ENCODE peak calls at places on chromosomes 11 and 22, in six cellular contexts. Y is gastrocnemius medialis, F is IMR-90, O is ovary, A is prostate gland, M is bronchial epithelial cell. D is an unnamed sample. For H3K36me3, the result is how much of the 10 kb centered on the place peaks cover.

GRCh38 chr11:86151188-86152005 is 82.5 kb upstream of the PICALM start:
- DNase-seq in O (peak), A (peak), M (peak), Y (no peak), F (peak), D (no peak)

GRCh38 chr22:50250249-50250554 is 863 bp downstream of the HDAC10 start:
- DNase-seq in M (no peak), O (no peak), A (no peak), F (no peak), Y (peak), D (no peak)

GRCh38 chr11:14189874-14190273 is 169.1 kb downstream of the RRAS2 start:
- DNase-seq in Y (peak), O (peak), A (no peak), F (no peak), M (no peak), D (no peak)

GRCh38 chr11:28976012-28976800 is 868.0 kb downstream of the METTL15 start:
- DNase-seq in Y (no peak), M (no peak), A (no peak), F (no peak), O (no peak), D (no peak)

GRCh38 chr11:115199501-115199900 is 304.7 kb downstream of the CADM1 start:
- DNase-seq in M (no peak), O (no peak), Y (no peak), A (no peak), F (peak), D (no peak)

GRCh38 chr22:50206599-50206998 is 5.8 kb downstream of the SELENOO start:
- DNase-seq in Y (peak), A (no peak), O (no peak), F (peak), M (no peak), D (no peak)

GRCh38 chr22:32132126-32132525 is 27.0 kb downstream of the C22orf42 start:
- DNase-seq in Y (no peak), O (no peak), F (no peak), A (no peak), M (no peak), D (no peak)

GRCh38 chr11:45371251-45371749 is 85.2 kb upstream of the SYT13 start:
- DNase-seq in M (peak), F (peak), Y (peak), A (peak), O (peak), D (no peak)

GRCh38 chr11:126319374-126319740 is 15.5 kb downstream of the DCPS start:
- DNase-seq in F (no peak), Y (no peak), O (no peak), A (no peak), M (no peak), D (no peak)

GRCh38 chr11:116788534-116788933 is 711 bp upstream of the ZPR1 start:
- DNase-seq in F (no peak), A (no peak), Y (no peak), O (no peak), M (no peak), D (no peak)

GRCh38 chr22:22201185-22201924 is 43.2 kb upstream of the VPREB1 start:
- DNase-seq in O (no peak), A (no peak), Y (no peak), M (no peak), F (peak), D (no peak)

GRCh38 chr11:16775604-16776283 is 37.3 kb downstream of the C11orf58 start:
- DNase-seq in Y (no peak), M (peak), A (no peak), F (no peak), O (no peak), D (no peak)

GRCh38 chr22:38266120-38266519 is 6.7 kb downstream of the TMEM184B start:
- DNase-seq in M (no peak), F (peak), O (peak), A (no peak), Y (no peak), D (no peak)

GRCh38 chr11:118996926-118997626 is 862 bp upstream of the CENATAC start:
- DNase-seq in F (peak), O (no peak), Y (no peak), M (no peak), A (no peak), D (no peak)

GRCh38 chr11:84398017-84398626 is 1112.0 kb upstream of the CCDC90B start:
- DNase-seq in A (no peak), O (no peak), M (peak), F (peak), Y (no peak), D (no peak)

GRCh38 chr11:104435498-104435897 is 271.6 kb upstream of the PDGFD start:
- DNase-seq in F (no peak), O (no peak), A (no peak), M (no peak), Y (no peak), D (no peak)

GRCh38 chr11:93537767-93538261 is 5.4 kb downstream of the SMCO4 start:
- DNase-seq in M (peak), O (no peak), F (peak), Y (peak), A (peak), D (no peak)

GRCh38 chr11:107780136-107780535 is 68.3 kb upstream of the SLN start:
- DNase-seq in O (no peak), M (no peak), Y (no peak), A (no peak), F (no peak), D (no peak)

GRCh38 chr11:114134870-114135269 is 75.4 kb downstream of the ZBTB16 start:
- DNase-seq in F (peak), O (no peak), A (no peak), M (peak), Y (no peak), D (peak)

GRCh38 chr11:78841451-78842060 is 266.9 kb upstream of the NARS2 start:
- DNase-seq in F (peak), Y (no peak), A (no peak), O (peak), M (peak), D (no peak)

GRCh38 chr11:88508808-88509581 is 171.5 kb upstream of the CTSC start:
- DNase-seq in Y (no peak), M (no peak), F (no peak), O (no peak), A (no peak), D (no peak)

GRCh38 chr22:20396639-20397038 is 2.7 kb downstream of the ZNF74 start:
- DNase-seq in A (no peak), Y (no peak), M (no peak), F (peak), O (no peak), D (no peak)

GRCh38 chr11:81368192-81368591 is 1365.5 kb downstream of the FAM181B start:
- DNase-seq in Y (no peak), F (no peak), M (no peak), A (no peak), O (no peak), D (no peak)

GRCh38 chr11:111604392-111605009 is 2.3 kb downstream of the SIK2 start:
- DNase-seq in Y (no peak), F (peak), A (no peak), M (peak), O (no peak), D (no peak)

GRCh38 chr11:90113541-90113940 is 20.9 kb upstream of the NAALAD2 start:
- DNase-seq in O (no peak), M (no peak), A (no peak), F (no peak), Y (no peak), D (no peak)

GRCh38 chr11:86671386-86672006 is 920 bp downstream of the ME3 start:
- DNase-seq in A (peak), F (no peak), Y (peak), M (no peak), O (peak), D (no peak)

GRCh38 chr11:127998421-127998820 is 588.9 kb downstream of the ETS1 start:
- DNase-seq in O (no peak), M (peak), Y (no peak), F (peak), A (no peak), D (no peak)

GRCh38 chr22:35155403-35156025 is 89.6 kb downstream of the ISX start:
- DNase-seq in O (no peak), A (no peak), Y (no peak), M (no peak), F (no peak), D (no peak)
- TF ChIP-seq CTCF in O (no peak), A (no peak), Y (no peak), M (no peak), F (peak), D (no peak)

GRCh38 chr22:45185718-45186511 is 22.2 kb downstream of the NUP50 start:
- DNase-seq in M (peak), O (no peak), F (no peak), A (no peak), Y (no peak), D (no peak)
- H3K36me3 ChIP-seq in M (under half), O (under half), F (under half), A (under half), Y (under half), D (under half)

DNA sequence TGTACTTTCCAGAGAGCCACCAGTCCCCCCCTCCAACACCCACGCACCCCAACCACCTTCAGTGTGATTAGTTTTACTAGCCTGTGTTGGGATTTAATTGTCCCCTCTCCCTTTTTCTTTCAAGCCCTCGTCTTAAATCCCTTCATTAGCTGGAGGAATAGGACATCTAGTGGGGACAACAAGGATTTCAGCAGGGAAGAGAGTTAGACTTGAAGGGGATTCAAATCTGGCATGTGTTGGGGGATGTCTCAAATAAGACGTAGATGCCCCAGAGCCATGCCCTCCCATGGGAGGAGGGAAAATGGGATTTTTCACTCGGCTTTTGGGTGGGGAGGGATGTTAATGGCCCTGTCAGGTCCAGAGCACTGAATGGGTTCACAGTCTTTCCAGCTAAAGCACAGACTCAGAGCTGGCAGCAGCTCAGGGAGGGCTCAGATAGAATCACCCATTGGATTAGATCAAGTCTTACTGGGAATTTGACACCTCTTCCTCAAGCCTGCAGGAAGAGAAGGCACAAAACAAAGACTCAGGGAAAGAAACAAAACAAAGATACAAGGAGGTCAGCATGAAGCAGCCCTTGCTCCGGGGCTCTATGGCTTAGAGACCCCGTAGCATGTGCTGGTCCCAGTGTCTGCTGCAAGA is 10.7 kb downstream of the INS start:
- DNase-seq in Y (no peak), M (peak), A (no peak), O (no peak), F (peak), D (no peak)
- TF ChIP-seq CTCF in Y (peak), M (no peak), A (peak), O (no peak), F (peak), D (peak)

GRCh38 chr22:23754980-23755636 is 883 bp upstream of the VPREB3 start:
- DNase-seq in O (no peak), F (no peak), M (no peak), Y (no peak), A (no peak), D (no peak)
- H3K36me3 ChIP-seq in O (under half), F (under half), M (under half), Y (under half), A (under half), D (under half)

DNA sequence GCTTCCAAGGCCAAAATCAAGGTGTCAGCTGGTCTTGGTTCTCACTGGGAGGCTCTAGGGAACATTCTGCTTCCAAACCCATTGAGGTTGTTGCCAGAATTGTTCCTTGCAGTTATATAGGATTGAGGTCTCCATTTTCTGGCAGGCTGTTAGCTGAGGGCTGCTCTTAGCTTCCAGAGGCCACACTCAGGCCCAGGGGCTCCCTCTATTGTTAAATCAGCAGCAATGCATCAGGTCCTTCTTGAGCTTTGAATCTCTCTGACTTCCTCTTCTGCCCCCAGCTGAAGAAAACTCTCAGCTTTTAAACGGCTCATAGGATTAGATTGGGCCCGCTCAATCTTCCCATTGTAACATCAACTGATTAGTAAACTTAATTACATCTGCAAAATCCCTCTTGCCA is 39.3 kb upstream of the BSX start:
- DNase-seq in F (peak), M (peak), O (no peak), Y (no peak), A (no peak), D (no peak)
- TF ChIP-seq CTCF in F (peak), M (peak), O (no peak), Y (no peak), A (no peak), D (peak)

GRCh38 chr22:17107547-17107810 is 13.7 kb downstream of the TMEM121B start:
- DNase-seq in Y (no peak), F (no peak), O (no peak), A (no peak), M (no peak), D (no peak)
- H3K36me3 ChIP-seq in Y (under half), F (half or more), O (under half), A (under half), M (under half), D (under half)